ENCODE peak calls at places on chromosome 10, in six cellular contexts. R is K562, A is GM12891, Z is transverse colon, Q is stomach, D is endothelial cell of umbilical vein. P is an unnamed sample.

GRCh38 chr10:668786-669485 is 20.5 kb downstream of the DIP2C start:
- DNase-seq in R (no peak), A (no peak), Z (peak; percentile 3), Q (no peak), D (no peak), P (no peak)

GRCh38 chr10:8513155-8514147 is 459.0 kb downstream of the GATA3 start:
- DNase-seq in R (peak; percentile 20), A (no peak), Z (no peak), Q (no peak), D (no peak), P (no peak)

GRCh38 chr10:35232509-35232908 is 103.8 kb upstream of the CCNY start:
- DNase-seq in R (no peak), A (no peak), Z (no peak), Q (no peak), D (no peak), P (no peak)

GRCh38 chr10:77334501-77334900 is 303.1 kb downstream of the KCNMA1 start:
- DNase-seq in R (no peak), A (no peak), Z (no peak), Q (no peak), D (no peak), P (no peak)

GRCh38 chr10:94123253-94123995 is 129.7 kb downstream of the PLCE1 start:
- DNase-seq in R (no peak), A (no peak), Z (no peak), Q (no peak), D (no peak), P (no peak)

GRCh38 chr10:44569193-44570091 is 184.5 kb upstream of the CXCL12 start:
- DNase-seq in R (no peak), A (no peak), Z (no peak), Q (no peak), D (peak; percentile 93), P (no peak)

GRCh38 chr10:83654689-83655088 is 484.6 kb upstream of the GHITM start:
- DNase-seq in R (no peak), A (no peak), Z (no peak), Q (no peak), D (no peak), P (no peak)

GRCh38 chr10:47262606-47263295 is 37.2 kb upstream of the GDF10 start:
- DNase-seq in R (no peak), A (no peak), Z (no peak), Q (no peak), D (no peak), P (no peak)

GRCh38 chr10:126921974-126922525 is 16.8 kb downstream of the DOCK1 start:
- DNase-seq in R (no peak), A (no peak), Z (no peak), Q (no peak), D (no peak), P (no peak)

GRCh38 chr10:81179805-81180452 is 642.2 kb downstream of the SH2D4B start:
- DNase-seq in R (peak; percentile 10), A (no peak), Z (peak; percentile 10), Q (no peak), D (peak; percentile 8), P (no peak)

DNA sequence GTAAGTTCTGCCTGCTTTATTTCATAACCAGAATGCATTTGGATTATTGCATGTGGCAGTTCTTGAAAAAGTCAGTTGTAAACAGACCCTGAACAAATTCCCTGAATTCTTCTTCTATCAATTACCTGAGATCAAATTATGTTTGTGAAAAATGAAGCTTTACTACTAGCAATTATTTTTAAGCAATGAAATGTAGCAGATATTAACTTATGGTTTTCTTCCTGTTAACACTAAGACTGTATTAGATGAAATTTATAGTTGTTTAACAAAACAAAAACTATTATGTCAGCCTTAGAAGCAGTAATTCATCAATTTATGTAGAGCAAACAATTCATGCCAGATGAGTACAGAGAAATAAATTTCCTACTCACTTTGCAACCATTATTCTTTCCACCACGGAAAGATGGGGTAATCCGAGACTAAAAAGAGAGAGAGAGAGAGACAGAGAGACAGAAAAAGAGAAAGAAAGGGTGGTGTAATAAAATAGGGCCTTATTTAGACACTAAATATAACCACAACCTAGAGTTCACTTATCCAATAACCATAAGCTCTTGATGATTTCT is 107.7 kb downstream of the SFMBT2 start:
- DNase-seq in R (no peak), A (no peak), Z (no peak), Q (no peak), D (no peak), P (no peak)
- TF ChIP-seq POLR2AphosphoS5 in R (no peak), A (no peak), Z (peak; percentile 35), Q (no peak), D (no peak), P (no peak)

DNA sequence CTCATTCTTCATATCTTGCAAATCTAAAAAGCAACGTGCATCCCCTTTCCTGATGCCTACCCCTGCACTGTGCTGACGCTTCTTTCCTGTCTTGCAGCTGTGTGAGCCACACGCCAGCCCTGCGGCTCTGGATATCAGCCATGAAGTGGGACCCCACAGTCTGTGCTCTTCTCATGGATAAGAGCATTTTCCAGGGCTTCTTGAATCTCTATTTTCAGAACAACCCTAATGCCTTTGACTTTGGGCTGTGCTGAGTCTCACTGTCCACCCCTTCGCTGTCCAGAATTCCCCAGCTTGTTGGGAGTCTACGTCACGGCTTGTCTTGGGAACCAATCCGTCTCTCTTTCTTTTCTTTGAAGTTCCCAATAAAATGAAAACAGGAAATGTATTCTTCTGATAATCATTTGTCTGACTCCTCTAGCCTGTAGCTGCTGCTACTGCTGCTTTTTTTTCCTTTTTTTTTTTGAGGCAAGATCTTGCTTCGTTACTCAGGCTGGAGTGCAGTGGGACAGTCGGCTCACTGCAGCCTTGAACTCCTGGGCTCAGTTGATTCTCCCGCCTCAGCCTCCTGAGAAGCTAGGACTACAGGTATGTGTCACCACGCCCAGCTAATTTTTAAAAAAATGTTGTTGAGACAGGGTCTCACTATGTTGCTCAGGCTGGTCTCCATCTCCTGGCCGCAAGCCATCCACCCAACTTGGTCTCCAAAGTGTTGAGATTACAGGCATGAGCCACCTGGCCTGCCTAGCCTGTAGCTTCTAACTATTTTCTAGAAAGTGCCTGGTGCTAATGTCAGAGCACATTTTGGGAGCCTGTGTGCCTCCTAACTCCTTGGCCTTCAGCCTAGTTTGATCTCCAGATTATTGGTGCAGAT is 30.3 kb downstream of the GSTO2 start:
- DNase-seq in R (no peak), A (no peak), Z (no peak), Q (no peak), D (peak; percentile 56), P (no peak)
- TF ChIP-seq POLR2A in R (no peak), A (no peak), Z (no peak), Q (no peak), D (no peak), P (no peak)

DNA sequence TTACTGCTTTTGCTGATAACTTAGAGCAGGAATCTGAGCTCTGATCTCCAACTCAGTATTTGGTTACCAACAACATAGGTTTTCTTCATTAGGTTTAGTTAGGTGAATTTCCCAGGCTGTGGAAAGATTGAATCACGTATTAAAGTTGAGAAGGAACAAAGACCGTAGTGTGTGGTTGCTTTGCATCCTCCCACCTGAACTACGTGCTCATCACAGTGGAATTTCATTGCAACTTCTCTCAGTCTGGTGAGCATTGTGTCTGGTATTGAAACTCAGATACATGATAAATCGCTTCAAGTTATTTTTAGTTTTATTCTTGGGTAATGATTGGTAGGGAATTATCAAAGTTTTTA is 139.4 kb upstream of the AKR1E2 start:
- DNase-seq in R (no peak), A (no peak), Z (no peak), Q (no peak), D (no peak), P (no peak)
- TF ChIP-seq POLR2AphosphoS5 in R (no peak), A (no peak), Z (no peak), Q (no peak), D (no peak), P (no peak)

GRCh38 chr10:43123361-43124093 is 14.7 kb upstream of the CSGALNACT2 start:
- DNase-seq in R (no peak), A (no peak), Z (peak; percentile 5), Q (peak; percentile 18), D (no peak), P (no peak)
- TF ChIP-seq POLR2A in R (no peak), A (no peak), Z (no peak), Q (no peak), D (no peak), P (no peak)

DNA sequence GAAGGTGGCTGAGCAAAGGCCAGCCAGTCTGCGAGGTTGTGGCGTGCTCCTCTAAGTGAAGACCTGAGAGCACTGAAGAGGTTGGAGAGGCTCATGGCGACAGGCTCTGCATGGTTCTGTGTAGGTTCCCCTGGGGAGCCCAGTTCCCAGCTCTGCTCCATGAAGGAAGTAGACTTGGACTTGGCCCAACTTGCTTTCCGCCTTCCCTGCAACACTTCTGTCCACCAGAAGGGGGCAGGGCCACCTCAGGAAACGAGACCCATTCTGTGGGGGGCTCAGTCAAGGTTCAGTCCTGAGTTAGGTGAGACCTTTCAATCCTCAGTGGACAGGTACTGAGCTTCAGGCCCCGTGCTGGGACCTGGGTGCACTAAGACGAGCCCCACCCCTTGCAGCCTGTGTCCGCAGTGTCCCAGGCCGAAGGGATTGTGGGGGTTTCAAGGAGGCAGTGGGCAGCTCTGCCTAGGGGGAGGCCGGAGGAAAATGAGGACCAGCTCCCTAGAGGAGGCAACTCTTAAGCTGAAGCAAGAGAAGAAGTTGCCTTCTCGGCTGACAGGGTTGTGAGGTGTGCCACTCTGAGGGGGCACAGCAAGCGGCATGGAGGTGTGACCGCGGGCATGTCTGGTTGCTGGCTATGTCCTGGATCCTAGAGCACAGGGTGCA is 15.0 kb upstream of the PCBD1 start:
- DNase-seq in R (peak; percentile 73), A (peak; percentile 54), Z (peak; percentile 56), Q (peak; percentile 67), D (peak; percentile 56), P (peak; percentile 55)
- TF ChIP-seq POLR2AphosphoS5 in R (no peak), A (no peak), Z (no peak), Q (no peak), D (no peak), P (no peak)